ENCODE peak calls at places on chromosomes 11 and 22, in seven cellular contexts. X, Q, K, J, E, D and Y are unnamed samples.

GRCh38 chr11:46122955-46123354 is 1.7 kb upstream of the PHF21A start:
- DNase-seq in X (no peak), Q (no peak), K (no peak), J (no peak), E (no peak), D (no peak), Y (no peak)

GRCh38 chr11:44592125-44592643 is 26.7 kb downstream of the CD82 start:
- DNase-seq in X (no peak), Q (no peak), K (no peak), J (peak; percentile 31), E (no peak), D (no peak), Y (no peak)

GRCh38 chr11:46826310-46827044 is 19.6 kb downstream of the CKAP5 start:
- DNase-seq in X (peak; percentile 91), Q (peak; percentile 94), K (peak; percentile 86), J (peak; percentile 86), E (peak; percentile 67), D (peak; percentile 80), Y (peak; percentile 80)

GRCh38 chr11:133908827-133909226 is 47.9 kb downstream of the IGSF9B start:
- DNase-seq in X (peak; percentile 40), Q (no peak), K (no peak), J (no peak), E (no peak), D (no peak), Y (no peak)

GRCh38 chr22:26489447-26490036 is 5.9 kb downstream of the SRRD start:
- DNase-seq in X (no peak), Q (no peak), K (no peak), J (no peak), E (no peak), D (no peak), Y (no peak)

GRCh38 chr11:910044-910588 is 494 bp downstream of the CHID1 start:
- DNase-seq in X (no peak), Q (peak; percentile 32), K (no peak), J (no peak), E (no peak), D (no peak), Y (no peak)

GRCh38 chr11:1481861-1482441 is 4.6 kb downstream of the MOB2 start:
- DNase-seq in X (peak; percentile 56), Q (no peak), K (no peak), J (no peak), E (no peak), D (no peak), Y (peak; percentile 3)

GRCh38 chr22:29154364-29155048 is 51.2 kb upstream of the EMID1 start:
- DNase-seq in X (peak; percentile 92), Q (peak; percentile 84), K (peak; percentile 95), J (peak; percentile 76), E (peak; percentile 56), D (peak; percentile 78), Y (peak; percentile 74)

GRCh38 chr22:20918663-20919220 is 1.5 kb downstream of the CRKL start:
- DNase-seq in X (no peak), Q (no peak), K (no peak), J (no peak), E (no peak), D (peak; percentile 86), Y (no peak)

GRCh38 chr22:25008666-25009065 is 56.1 kb downstream of the KIAA1671 start:
- DNase-seq in X (no peak), Q (no peak), K (no peak), J (no peak), E (peak; percentile 16), D (no peak), Y (no peak)

GRCh38 chr11:101870510-101870909 is 44.3 kb upstream of the CEP126 start:
- DNase-seq in X (no peak), Q (no peak), K (no peak), J (no peak), E (peak; percentile 74), D (no peak), Y (no peak)

DNA sequence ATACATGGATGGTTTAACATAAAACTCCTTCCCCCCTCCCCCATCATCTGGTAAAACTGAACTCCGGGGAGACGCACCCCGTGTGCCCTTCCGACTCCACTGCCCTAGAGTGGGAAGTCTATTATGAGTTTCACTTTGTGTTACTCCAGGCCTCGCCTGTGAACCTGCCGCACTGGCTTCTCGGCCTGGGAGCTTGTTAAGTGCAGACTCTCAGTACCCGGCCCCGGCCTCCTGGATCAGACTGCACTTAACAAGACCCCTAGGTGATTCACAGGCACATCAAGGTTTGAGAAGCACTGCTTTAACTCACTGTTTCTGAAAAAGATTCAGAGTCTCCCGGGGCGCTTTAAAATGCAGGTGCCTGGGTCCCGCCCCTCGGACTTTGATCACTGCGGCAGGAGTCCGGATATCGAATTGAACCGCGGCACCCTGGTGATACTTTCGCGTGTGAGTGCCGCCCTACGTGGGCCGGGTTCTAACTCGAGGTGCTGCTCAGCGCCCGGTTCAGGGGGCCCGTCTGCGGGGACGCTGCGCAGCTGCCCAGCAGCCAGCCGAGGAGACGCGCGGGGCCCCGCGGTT is 3.6 kb downstream of the PTGDR2 start:
- DNase-seq in X (no peak), Q (no peak), K (no peak), J (peak; percentile 86), E (no peak), D (no peak), Y (peak; percentile 75)
- TF ChIP-seq POLR2A in X (no peak), Q (no peak), K (no peak), J (peak; percentile 29), E (no peak), D (no peak), Y (peak; percentile 41)

GRCh38 chr11:128549256-128549944 is 38.0 kb downstream of the ETS1 start:
- DNase-seq in X (peak; percentile 86), Q (peak; percentile 71), K (peak; percentile 55), J (peak; percentile 31), E (no peak), D (no peak), Y (peak; percentile 35)

GRCh38 chr11:128550967-128551522 is 36.3 kb downstream of the ETS1 start:
- DNase-seq in X (no peak), Q (no peak), K (no peak), J (no peak), E (no peak), D (no peak), Y (no peak)

GRCh38 chr11:128547946-128548654 is 39.3 kb downstream of the ETS1 start:
- DNase-seq in X (no peak), Q (no peak), K (no peak), J (no peak), E (no peak), D (no peak), Y (no peak)

GRCh38 chr11:128550261-128550821 is 37.0 kb downstream of the ETS1 start:
- DNase-seq in X (no peak), Q (no peak), K (no peak), J (no peak), E (no peak), D (no peak), Y (no peak)

GRCh38 chr11:128548655-128549255 is 38.6 kb downstream of the ETS1 start:
- DNase-seq in X (peak; percentile 87), Q (peak; percentile 74), K (peak; percentile 64), J (peak; percentile 62), E (no peak), D (no peak), Y (peak; percentile 38)
- TF ChIP-seq CTCF in X (peak; percentile 21), Q (no peak), K (no peak), J (no peak), E (no peak), D (no peak), Y (no peak)

GRCh38 chr22:47563406-47564157 is 801.1 kb downstream of the TBC1D22A start:
- DNase-seq in X (no peak), Q (no peak), K (no peak), J (no peak), E (no peak), D (no peak), Y (no peak)

GRCh38 chr22:47565607-47566006 is 803.2 kb downstream of the TBC1D22A start:
- DNase-seq in X (no peak), Q (no peak), K (no peak), J (no peak), E (no peak), D (no peak), Y (no peak)

GRCh38 chr22:47567126-47567730 is 804.8 kb downstream of the TBC1D22A start:
- DNase-seq in X (no peak), Q (no peak), K (no peak), J (no peak), E (no peak), D (no peak), Y (no peak)

GRCh38 chr22:47564158-47564450 is 801.7 kb downstream of the TBC1D22A start:
- DNase-seq in X (no peak), Q (no peak), K (no peak), J (no peak), E (no peak), D (no peak), Y (no peak)

DNA sequence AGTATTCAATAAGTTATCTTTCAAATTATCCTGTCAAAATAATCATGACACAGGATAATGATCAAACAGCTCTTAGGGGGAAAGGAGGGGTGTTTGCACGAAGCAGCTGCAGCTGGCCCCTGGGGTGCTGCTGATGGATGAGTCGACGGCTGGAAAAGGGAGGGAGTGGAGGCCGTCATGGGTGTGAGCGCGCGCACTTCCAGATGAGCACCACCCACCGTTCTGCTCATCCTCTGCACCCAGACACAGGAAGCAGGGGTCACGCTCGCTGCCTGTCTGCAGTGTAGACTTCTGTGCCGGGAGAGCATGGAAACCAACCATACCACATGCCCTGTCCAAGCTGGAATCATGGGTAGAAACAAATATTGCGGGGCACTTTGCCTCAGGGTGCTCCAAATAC is 802.2 kb downstream of the TBC1D22A start:
- DNase-seq in X (no peak), Q (no peak), K (no peak), J (no peak), E (no peak), D (peak; percentile 10), Y (no peak)
- H3K9me3 ChIP-seq in X (no peaks in the 10 kb centered on the region), Q (no peaks in the 10 kb centered on the region), K (peaks cover 87% of the 10 kb centered on the region), J (no peaks in the 10 kb centered on the region), E (no peaks in the 10 kb centered on the region), D (no peaks in the 10 kb centered on the region), Y (no peaks in the 10 kb centered on the region)

DNA sequence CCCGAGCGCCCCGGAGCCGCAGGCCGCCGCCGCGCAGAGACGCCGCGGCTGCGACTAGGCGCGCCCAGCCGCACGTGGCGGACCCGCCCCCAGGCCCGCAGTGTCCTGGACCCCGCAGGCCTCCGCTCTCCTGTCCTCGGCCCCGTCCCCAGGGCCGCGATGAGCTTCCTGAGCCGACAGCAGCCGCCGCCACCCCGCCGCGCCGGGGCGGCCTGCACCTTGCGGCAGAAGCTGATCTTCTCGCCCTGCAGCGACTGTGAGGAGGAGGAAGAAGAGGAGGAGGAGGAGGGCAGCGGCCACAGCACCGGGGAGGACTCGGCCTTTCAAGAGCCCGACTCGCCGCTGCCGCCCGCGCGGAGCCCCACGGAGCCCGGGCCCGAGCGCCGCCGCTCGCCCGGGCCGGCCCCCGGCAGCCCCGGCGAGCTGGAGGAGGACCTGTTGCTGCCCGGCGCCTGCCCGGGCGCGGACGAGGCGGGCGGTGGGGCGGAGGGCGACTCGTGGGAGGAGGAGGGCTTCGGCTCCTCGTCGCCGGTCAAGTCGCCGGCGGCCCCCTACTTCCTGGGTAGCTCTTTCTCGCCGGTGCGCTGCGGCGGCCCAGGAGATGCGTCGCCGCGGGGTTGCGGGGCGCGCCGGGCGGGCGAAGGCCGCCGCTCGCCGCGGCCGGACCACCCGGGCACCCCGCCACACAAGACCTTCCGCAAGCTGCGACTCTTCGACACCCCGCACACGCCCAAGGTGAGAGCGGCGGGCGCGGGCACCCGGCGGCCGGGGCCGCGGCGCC is 495 bp downstream of the WEE1 start:
- DNase-seq in X (peak; percentile 72), Q (peak; percentile 22), K (no peak), J (peak; percentile 32), E (no peak), D (peak; percentile 47), Y (peak; percentile 38)
- TF ChIP-seq POLR2A in X (no peak), Q (no peak), K (no peak), J (no peak), E (no peak), D (no peak), Y (no peak)